ENCODE peak calls at places on chromosome X, in six cellular contexts. One of them, this sample, is unnamed.

GRCh38 chrX:74450803-74451449 is 29.6 kb downstream of the SLC16A2 start:
- DNase-seq in IMR-90: peak
- DNase-seq in H9: no peak
- DNase-seq in neuronal stem cell: no peak
- DNase-seq in mesenchymal stem cell: peak
- DNase-seq in H1: no peak
- DNase-seq in this sample: no peak

GRCh38 chrX:54640721-54641120 is 110.7 kb downstream of the GNL3L start:
- DNase-seq in IMR-90: no peak
- DNase-seq in H9: no peak
- DNase-seq in neuronal stem cell: no peak
- DNase-seq in mesenchymal stem cell: peak
- DNase-seq in H1: no peak
- DNase-seq in this sample: peak

GRCh38 chrX:53716328-53717088 is 30.0 kb upstream of the HUWE1 start:
- DNase-seq in IMR-90: peak
- DNase-seq in H9: no peak
- DNase-seq in neuronal stem cell: no peak
- DNase-seq in mesenchymal stem cell: no peak
- DNase-seq in H1: no peak
- DNase-seq in this sample: no peak

GRCh38 chrX:99172958-99173357 is 1237.1 kb downstream of the PCDH19 start:
- DNase-seq in IMR-90: no peak
- DNase-seq in H9: peak
- DNase-seq in neuronal stem cell: no peak
- DNase-seq in mesenchymal stem cell: no peak
- DNase-seq in H1: no peak
- DNase-seq in this sample: no peak

GRCh38 chrX:24125028-24125612 is 24.4 kb upstream of the ZFX start:
- DNase-seq in IMR-90: no peak
- DNase-seq in H9: no peak
- DNase-seq in neuronal stem cell: no peak
- DNase-seq in mesenchymal stem cell: no peak
- DNase-seq in H1: no peak
- DNase-seq in this sample: no peak

GRCh38 chrX:22134681-22135080 is 102.6 kb downstream of the PHEX start:
- DNase-seq in IMR-90: peak
- DNase-seq in H9: no peak
- DNase-seq in neuronal stem cell: no peak
- DNase-seq in mesenchymal stem cell: peak
- DNase-seq in H1: no peak
- DNase-seq in this sample: peak

GRCh38 chrX:118188977-118189376 is 72.4 kb upstream of the KLHL13 start:
- DNase-seq in IMR-90: no peak
- DNase-seq in H9: no peak
- DNase-seq in neuronal stem cell: no peak
- DNase-seq in mesenchymal stem cell: no peak
- DNase-seq in H1: no peak
- DNase-seq in this sample: no peak

GRCh38 chrX:107451754-107452153 is 2.3 kb downstream of the FRMPD3 start:
- DNase-seq in IMR-90: no peak
- DNase-seq in H9: peak
- DNase-seq in neuronal stem cell: peak
- DNase-seq in mesenchymal stem cell: no peak
- DNase-seq in H1: peak
- DNase-seq in this sample: peak

GRCh38 chrX:69988955-69989394 is 60.8 kb downstream of the AWAT2 start:
- DNase-seq in IMR-90: no peak
- DNase-seq in H9: no peak
- DNase-seq in neuronal stem cell: no peak
- DNase-seq in mesenchymal stem cell: no peak
- DNase-seq in H1: no peak
- DNase-seq in this sample: peak

GRCh38 chrX:650274-650673 is 19.7 kb downstream of the SHOX start:
- DNase-seq in IMR-90: no peak
- DNase-seq in H9: no peak
- DNase-seq in neuronal stem cell: no peak
- DNase-seq in mesenchymal stem cell: no peak
- DNase-seq in H1: peak
- DNase-seq in this sample: no peak

GRCh38 chrX:69158166-69159040 is 6.8 kb downstream of the PJA1 start:
- DNase-seq in IMR-90: peak
- DNase-seq in H9: peak
- DNase-seq in neuronal stem cell: no peak
- DNase-seq in mesenchymal stem cell: peak
- DNase-seq in H1: no peak
- DNase-seq in this sample: peak

GRCh38 chrX:120604359-120604782 is 470 bp downstream of the MCTS1 start:
- DNase-seq in IMR-90: peak
- DNase-seq in H9: no peak
- DNase-seq in neuronal stem cell: no peak
- DNase-seq in mesenchymal stem cell: peak
- DNase-seq in H1: no peak
- DNase-seq in this sample: peak
- H3K4ac ChIP-seq in IMR-90: peak
- H3K4ac ChIP-seq in H9: no peak
- H3K4ac ChIP-seq in neuronal stem cell: no peak
- H3K4ac ChIP-seq in mesenchymal stem cell: no peak
- H3K4ac ChIP-seq in H1: no peak
- H3K4ac ChIP-seq in this sample: no peak

DNA sequence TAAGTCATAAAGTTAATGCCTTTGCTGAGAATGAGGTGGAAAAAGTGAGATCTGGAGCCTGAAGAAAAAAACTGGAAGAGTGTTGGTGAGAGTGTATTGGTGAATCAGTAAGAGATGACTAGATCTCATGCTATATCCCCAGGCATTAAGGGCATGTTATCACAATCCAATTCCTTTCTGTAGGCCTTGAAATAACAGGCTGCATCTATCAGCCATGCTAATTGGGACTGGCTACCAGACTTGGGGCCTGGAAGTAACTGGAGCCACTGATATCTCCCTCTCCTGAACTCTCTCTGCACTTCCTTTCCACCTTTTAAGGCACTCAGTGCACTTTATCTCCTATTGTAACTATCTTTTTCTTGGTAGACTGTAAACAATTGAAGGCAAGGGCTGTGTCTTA is 88.8 kb upstream of the HPRT1 start:
- DNase-seq in IMR-90: no peak
- DNase-seq in H9: no peak
- DNase-seq in neuronal stem cell: no peak
- DNase-seq in mesenchymal stem cell: no peak
- DNase-seq in H1: no peak
- DNase-seq in this sample: peak
- H2BK15ac ChIP-seq in IMR-90: no peak
- H2BK15ac ChIP-seq in H9: no peak
- H2BK15ac ChIP-seq in neuronal stem cell: no peak
- H2BK15ac ChIP-seq in mesenchymal stem cell: no peak
- H2BK15ac ChIP-seq in H1: no peak
- H2BK15ac ChIP-seq in this sample: no peak

GRCh38 chrX:31318866-31319265 is 247.0 kb upstream of the FTHL17 start:
- DNase-seq in IMR-90: no peak
- DNase-seq in H9: no peak
- DNase-seq in neuronal stem cell: no peak
- DNase-seq in mesenchymal stem cell: no peak
- DNase-seq in H1: no peak
- DNase-seq in this sample: no peak

GRCh38 chrX:31320740-31321139 is 248.9 kb upstream of the FTHL17 start:
- DNase-seq in IMR-90: no peak
- DNase-seq in H9: no peak
- DNase-seq in neuronal stem cell: no peak
- DNase-seq in mesenchymal stem cell: no peak
- DNase-seq in H1: no peak
- DNase-seq in this sample: no peak

GRCh38 chrX:31316340-31316991 is 244.6 kb upstream of the FTHL17 start:
- DNase-seq in IMR-90: no peak
- DNase-seq in H9: no peak
- DNase-seq in neuronal stem cell: no peak
- DNase-seq in mesenchymal stem cell: no peak
- DNase-seq in H1: no peak
- DNase-seq in this sample: no peak

GRCh38 chrX:31319586-31319985 is 247.7 kb upstream of the FTHL17 start:
- DNase-seq in IMR-90: no peak
- DNase-seq in H9: no peak
- DNase-seq in neuronal stem cell: no peak
- DNase-seq in mesenchymal stem cell: no peak
- DNase-seq in H1: no peak
- DNase-seq in this sample: no peak

DNA sequence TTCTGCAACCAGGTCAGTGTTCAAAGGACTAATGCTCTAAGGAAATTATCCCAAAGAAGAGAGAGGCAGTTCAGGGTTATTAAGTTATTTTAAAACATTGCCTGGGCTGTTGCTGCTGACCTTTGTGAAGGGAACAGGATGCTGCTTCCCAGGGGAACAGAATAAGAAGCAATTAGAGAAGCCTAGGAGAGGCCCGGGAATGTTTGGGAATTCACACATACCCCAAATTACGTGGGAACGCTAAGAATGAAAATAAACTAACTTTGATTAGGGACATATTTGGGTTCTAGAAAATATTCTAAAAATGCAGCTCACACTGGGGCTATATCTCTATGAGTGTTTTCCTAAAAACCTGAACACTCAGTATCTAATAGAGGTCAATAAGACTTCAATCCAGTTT is 243.1 kb upstream of the FTHL17 start:
- DNase-seq in IMR-90: peak
- DNase-seq in H9: no peak
- DNase-seq in neuronal stem cell: no peak
- DNase-seq in mesenchymal stem cell: peak
- DNase-seq in H1: no peak
- DNase-seq in this sample: peak
- H3K27ac ChIP-seq in IMR-90: peak
- H3K27ac ChIP-seq in H9: no peak
- H3K27ac ChIP-seq in neuronal stem cell: peak
- H3K27ac ChIP-seq in mesenchymal stem cell: peak
- H3K27ac ChIP-seq in H1: no peak
- H3K27ac ChIP-seq in this sample: no peak

DNA sequence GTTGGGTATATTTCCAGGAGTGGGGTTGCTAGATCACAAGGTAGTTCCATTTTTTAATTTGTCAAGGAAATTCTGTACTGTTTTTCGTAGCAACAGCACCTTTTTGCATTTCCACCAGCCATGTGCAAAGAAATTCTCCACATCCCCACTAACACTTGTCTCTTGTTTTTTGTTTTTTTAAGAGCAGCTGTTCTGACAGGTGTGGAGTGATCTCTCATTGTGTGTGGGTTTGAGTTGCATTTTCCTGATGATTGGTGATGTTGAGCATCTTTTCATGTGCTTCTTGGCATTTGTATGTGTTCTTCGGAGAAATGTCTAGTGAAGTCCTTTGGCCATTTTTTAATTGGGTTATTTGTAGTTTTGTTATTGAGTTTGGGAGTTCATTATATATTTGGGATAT is 80.3 kb upstream of the PUDP start:
- DNase-seq in IMR-90: no peak
- DNase-seq in H9: no peak
- DNase-seq in neuronal stem cell: no peak
- DNase-seq in mesenchymal stem cell: no peak
- DNase-seq in H1: no peak
- DNase-seq in this sample: no peak
- H3K4ac ChIP-seq in IMR-90: no peak
- H3K4ac ChIP-seq in H9: no peak
- H3K4ac ChIP-seq in neuronal stem cell: no peak
- H3K4ac ChIP-seq in mesenchymal stem cell: no peak
- H3K4ac ChIP-seq in H1: no peak
- H3K4ac ChIP-seq in this sample: no peak

GRCh38 chrX:25432396-25432795 is 416.6 kb upstream of the ARX start:
- DNase-seq in IMR-90: no peak
- DNase-seq in H9: no peak
- DNase-seq in neuronal stem cell: no peak
- DNase-seq in mesenchymal stem cell: no peak
- DNase-seq in H1: no peak
- DNase-seq in this sample: no peak
- H2BK15ac ChIP-seq in IMR-90: no peak
- H2BK15ac ChIP-seq in H9: no peak
- H2BK15ac ChIP-seq in neuronal stem cell: no peak
- H2BK15ac ChIP-seq in mesenchymal stem cell: no peak
- H2BK15ac ChIP-seq in H1: no peak
- H2BK15ac ChIP-seq in this sample: no peak

GRCh38 chrX:131778269-131779218 is 234.7 kb downstream of the OR13H1 start:
- DNase-seq in IMR-90: peak
- DNase-seq in H9: no peak
- DNase-seq in neuronal stem cell: no peak
- DNase-seq in mesenchymal stem cell: no peak
- DNase-seq in H1: no peak
- DNase-seq in this sample: peak
- H3K27ac ChIP-seq in IMR-90: peak
- H3K27ac ChIP-seq in H9: no peak
- H3K27ac ChIP-seq in neuronal stem cell: no peak
- H3K27ac ChIP-seq in mesenchymal stem cell: no peak
- H3K27ac ChIP-seq in H1: no peak
- H3K27ac ChIP-seq in this sample: no peak

DNA sequence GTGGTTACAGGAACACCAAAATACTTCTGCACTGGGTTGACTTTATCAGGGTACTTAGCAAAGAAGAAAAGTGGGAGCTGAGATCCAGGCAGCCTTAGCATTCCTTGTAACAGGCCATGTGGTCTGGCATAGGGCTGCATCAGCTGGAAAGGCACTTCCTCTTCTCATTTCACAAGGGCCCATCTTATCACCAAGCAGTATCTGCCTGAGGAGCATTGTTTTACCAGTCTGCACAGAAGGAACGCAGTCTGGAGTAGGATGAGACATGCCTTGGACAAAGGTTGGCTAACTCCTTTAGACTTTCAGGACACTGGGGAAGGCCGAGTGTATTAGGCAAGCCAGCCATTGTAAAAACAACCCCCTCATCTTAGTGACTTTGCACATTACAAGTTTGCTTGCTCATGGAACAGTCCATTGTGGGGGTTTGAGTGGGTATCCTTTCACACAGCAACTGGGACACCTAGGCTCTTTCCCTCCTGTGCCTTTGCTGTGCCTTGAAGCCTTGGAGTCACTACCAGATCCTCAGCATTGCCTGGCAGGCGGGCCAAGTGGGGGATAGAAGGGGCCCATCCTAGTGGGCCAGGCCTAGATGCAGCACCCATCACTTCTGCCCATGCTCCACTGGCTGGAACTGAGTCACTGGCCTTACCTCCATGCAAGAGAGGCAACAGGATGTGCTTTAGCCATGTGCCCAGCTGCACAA is 4.6 kb downstream of the SUV39H1 start:
- DNase-seq in IMR-90: peak
- DNase-seq in H9: no peak
- DNase-seq in neuronal stem cell: no peak
- DNase-seq in mesenchymal stem cell: no peak
- DNase-seq in H1: no peak
- DNase-seq in this sample: no peak
- H3K4ac ChIP-seq in IMR-90: no peak
- H3K4ac ChIP-seq in H9: no peak
- H3K4ac ChIP-seq in neuronal stem cell: no peak
- H3K4ac ChIP-seq in mesenchymal stem cell: no peak
- H3K4ac ChIP-seq in H1: no peak
- H3K4ac ChIP-seq in this sample: no peak